ENCODE peak calls at places on chromosome 3, in nine cellular contexts. One of them, this sample, is unnamed.

GRCh38 chr3:150495563-150496168 is 50.6 kb downstream of the SERP1 start:
- DNase-seq in AG04450: peak
- DNase-seq in NCI-H526: peak
- DNase-seq in NCI-H1694: peak
- DNase-seq in mesenchymal stem cell: peak
- DNase-seq in nephron progenitor cell: peak
- DNase-seq in spleen: no peak
- DNase-seq in GM23338: peak
- DNase-seq in stimulated activated CD4-positive, alpha-beta T cell treated with anti-CD3 and anti-CD28 coated beads, Interleukin-4, amount 100 ng/mL, for 24 hours: peak
- DNase-seq in this sample: no peak

GRCh38 chr3:45964139-45964538 is 20.9 kb downstream of the CXCR6 start:
- DNase-seq in stimulated activated CD4-positive, alpha-beta T cell treated with anti-CD3 and anti-CD28 coated beads, Interleukin-4, amount 100 ng/mL, for 24 hours: peak
- DNase-seq in GM23338: no peak
- DNase-seq in nephron progenitor cell: no peak
- DNase-seq in spleen: no peak
- DNase-seq in NCI-H1694: no peak
- DNase-seq in mesenchymal stem cell: no peak
- DNase-seq in NCI-H526: no peak
- DNase-seq in AG04450: no peak
- DNase-seq in this sample: peak

GRCh38 chr3:8503871-8504610 is 2.4 kb downstream of the LMCD1 start:
- DNase-seq in nephron progenitor cell: no peak
- DNase-seq in AG04450: no peak
- DNase-seq in mesenchymal stem cell: no peak
- DNase-seq in spleen: no peak
- DNase-seq in GM23338: peak
- DNase-seq in NCI-H526: no peak
- DNase-seq in NCI-H1694: no peak
- DNase-seq in stimulated activated CD4-positive, alpha-beta T cell treated with anti-CD3 and anti-CD28 coated beads, Interleukin-4, amount 100 ng/mL, for 24 hours: no peak
- DNase-seq in this sample: no peak

GRCh38 chr3:51544011-51544775 is 5.7 kb downstream of the RAD54L2 start:
- DNase-seq in NCI-H526: no peak
- DNase-seq in spleen: no peak
- DNase-seq in NCI-H1694: no peak
- DNase-seq in mesenchymal stem cell: peak
- DNase-seq in stimulated activated CD4-positive, alpha-beta T cell treated with anti-CD3 and anti-CD28 coated beads, Interleukin-4, amount 100 ng/mL, for 24 hours: no peak
- DNase-seq in nephron progenitor cell: no peak
- DNase-seq in AG04450: no peak
- DNase-seq in GM23338: no peak
- DNase-seq in this sample: no peak

GRCh38 chr3:42655331-42655888 is 1.9 kb downstream of the ZBTB47 start:
- DNase-seq in GM23338: peak
- DNase-seq in spleen: no peak
- DNase-seq in mesenchymal stem cell: peak
- DNase-seq in AG04450: no peak
- DNase-seq in NCI-H526: no peak
- DNase-seq in stimulated activated CD4-positive, alpha-beta T cell treated with anti-CD3 and anti-CD28 coated beads, Interleukin-4, amount 100 ng/mL, for 24 hours: no peak
- DNase-seq in nephron progenitor cell: no peak
- DNase-seq in NCI-H1694: no peak
- DNase-seq in this sample: no peak

GRCh38 chr3:159174715-159175390 is 373.0 kb downstream of the MFSD1 start:
- DNase-seq in NCI-H1694: no peak
- DNase-seq in spleen: no peak
- DNase-seq in stimulated activated CD4-positive, alpha-beta T cell treated with anti-CD3 and anti-CD28 coated beads, Interleukin-4, amount 100 ng/mL, for 24 hours: no peak
- DNase-seq in AG04450: no peak
- DNase-seq in GM23338: no peak
- DNase-seq in nephron progenitor cell: no peak
- DNase-seq in mesenchymal stem cell: peak
- DNase-seq in NCI-H526: no peak
- DNase-seq in this sample: no peak

GRCh38 chr3:39727415-39727814 is 82.0 kb upstream of the MYRIP start:
- DNase-seq in stimulated activated CD4-positive, alpha-beta T cell treated with anti-CD3 and anti-CD28 coated beads, Interleukin-4, amount 100 ng/mL, for 24 hours: no peak
- DNase-seq in GM23338: peak
- DNase-seq in AG04450: no peak
- DNase-seq in NCI-H526: no peak
- DNase-seq in spleen: no peak
- DNase-seq in NCI-H1694: no peak
- DNase-seq in nephron progenitor cell: no peak
- DNase-seq in mesenchymal stem cell: no peak
- DNase-seq in this sample: no peak

GRCh38 chr3:45948881-45949280 is 5.6 kb downstream of the CXCR6 start:
- DNase-seq in nephron progenitor cell: no peak
- DNase-seq in NCI-H526: no peak
- DNase-seq in GM23338: no peak
- DNase-seq in mesenchymal stem cell: no peak
- DNase-seq in AG04450: no peak
- DNase-seq in NCI-H1694: no peak
- DNase-seq in spleen: no peak
- DNase-seq in stimulated activated CD4-positive, alpha-beta T cell treated with anti-CD3 and anti-CD28 coated beads, Interleukin-4, amount 100 ng/mL, for 24 hours: no peak
- DNase-seq in this sample: no peak

GRCh38 chr3:58588030-58588614 is 10.9 kb upstream of the FAM107A start:
- DNase-seq in GM23338: peak
- DNase-seq in nephron progenitor cell: peak
- DNase-seq in NCI-H1694: no peak
- DNase-seq in stimulated activated CD4-positive, alpha-beta T cell treated with anti-CD3 and anti-CD28 coated beads, Interleukin-4, amount 100 ng/mL, for 24 hours: no peak
- DNase-seq in NCI-H526: no peak
- DNase-seq in spleen: no peak
- DNase-seq in mesenchymal stem cell: peak
- DNase-seq in AG04450: no peak
- DNase-seq in this sample: peak

GRCh38 chr3:38487323-38487722 is 8.8 kb upstream of the EXOG start:
- DNase-seq in AG04450: no peak
- DNase-seq in spleen: peak
- DNase-seq in NCI-H526: no peak
- DNase-seq in GM23338: no peak
- DNase-seq in stimulated activated CD4-positive, alpha-beta T cell treated with anti-CD3 and anti-CD28 coated beads, Interleukin-4, amount 100 ng/mL, for 24 hours: no peak
- DNase-seq in nephron progenitor cell: no peak
- DNase-seq in NCI-H1694: no peak
- DNase-seq in mesenchymal stem cell: no peak
- DNase-seq in this sample: no peak

This sample was measured in activated CD8-positive, alpha-beta T cell treated with anti-CD3 and anti-CD28 coated beads, Interleukin-2, amount 10 ng/mL, durations not matched to agents 7 days and 5 days.